ENCODE peak calls at places on chromosomes 13 and 19, in eight cellular contexts. V, M, W, A, K, Z, C and Q are unnamed samples.
A peak's percentile ranks its signal among the peaks of the same experiment; 100 is the strongest.

GRCh38 chr19:6214881-6215541 is 64.8 kb downstream of the MLLT1 start:
- DNase-seq in K (no peak), A (no peak), M (no peak), V (no peak), Z (no peak), C (no peak), W (no peak), Q (peak; percentile 60)

GRCh38 chr19:54305141-54305540 is 7.8 kb downstream of the LILRA5 start:
- DNase-seq in Z (no peak), W (no peak), K (no peak), C (no peak), A (no peak), V (no peak), M (no peak), Q (no peak)

GRCh38 chr19:55080915-55081772 is 5.5 kb downstream of the EPS8L1 start:
- DNase-seq in A (peak; percentile 83), W (peak; percentile 94), M (peak; percentile 53), V (peak; percentile 75), K (no peak), Z (peak; percentile 64), C (no peak), Q (peak; percentile 67)

GRCh38 chr19:4622695-4623421 is 16.5 kb upstream of the TNFAIP8L1 start:
- DNase-seq in W (no peak), V (no peak), C (no peak), K (no peak), A (no peak), M (no peak), Z (no peak), Q (no peak)

GRCh38 chr19:1624458-1624857 is 19.2 kb upstream of the UQCR11 start:
- DNase-seq in A (peak; percentile 54), V (peak; percentile 60), C (no peak), W (peak; percentile 56), M (no peak), K (no peak), Z (no peak), Q (peak; percentile 79)

GRCh38 chr19:16893686-16893990 is 4.8 kb downstream of the F2RL3 start:
- DNase-seq in A (no peak), M (no peak), W (peak; percentile 73), V (no peak), K (no peak), Z (no peak), C (no peak), Q (no peak)

GRCh38 chr13:30257433-30258099 is 49.8 kb downstream of the KATNAL1 start:
- DNase-seq in K (no peak), C (no peak), V (peak; percentile 6), A (no peak), Z (no peak), W (peak; percentile 27), M (no peak), Q (no peak)

GRCh38 chr19:49638360-49638759 is 1.6 kb downstream of the RRAS start:
- DNase-seq in M (no peak), K (no peak), V (peak; percentile 44), C (no peak), Z (no peak), A (no peak), W (no peak), Q (peak; percentile 23)

GRCh38 chr19:29662604-29663404 is 2.5 kb upstream of the PLEKHF1 start:
- DNase-seq in V (peak; percentile 94), K (no peak), W (no peak), C (peak; percentile 85), M (no peak), Z (peak; percentile 9), A (no peak), Q (peak; percentile 86)

GRCh38 chr13:75587679-75588078 is 38.1 kb downstream of the UCHL3 start:
- DNase-seq in W (no peak), Z (no peak), M (no peak), K (no peak), A (no peak), V (no peak), C (no peak), Q (peak; percentile 7)

GRCh38 chr13:27053235-27053884 is 118.3 kb downstream of the USP12 start:
- DNase-seq in Z (no peak), W (no peak), V (no peak), C (no peak), K (no peak), M (no peak), A (no peak), Q (no peak)

GRCh38 chr13:40961224-40961623 is 57.9 kb downstream of the ELF1 start:
- DNase-seq in K (no peak), V (no peak), Z (no peak), M (no peak), C (no peak), W (peak; percentile 26), A (no peak), Q (no peak)

GRCh38 chr19:42272535-42272897 is 3.5 kb downstream of the CIC start:
- DNase-seq in M (no peak), Z (no peak), K (no peak), C (no peak), V (no peak), W (no peak), A (no peak), Q (no peak)

GRCh38 chr19:36771275-36772231 is 1.1 kb downstream of the ZNF850 start:
- DNase-seq in V (peak; percentile 64), M (no peak), W (peak; percentile 55), Z (peak; percentile 32), A (no peak), C (peak; percentile 58), K (no peak), Q (peak; percentile 92)

GRCh38 chr13:30038884-30039283 is 188.5 kb upstream of the UBL3 start:
- DNase-seq in K (no peak), Z (no peak), A (no peak), V (peak; percentile 44), M (no peak), W (no peak), C (no peak), Q (no peak)

GRCh38 chr19:35777961-35778360 is 2.6 kb downstream of the ARHGAP33 start:
- DNase-seq in W (no peak), V (no peak), K (no peak), M (no peak), Z (no peak), C (no peak), A (no peak), Q (no peak)

GRCh38 chr13:112942689-112943308 is 26.2 kb upstream of the MCF2L start:
- DNase-seq in K (peak; percentile 93), Z (peak; percentile 100), C (peak; percentile 76), M (peak; percentile 83), A (peak; percentile 98), V (peak; percentile 96), W (peak; percentile 88), Q (peak; percentile 99)

GRCh38 chr13:110034031-110034430 is 247.6 kb upstream of the IRS2 start:
- DNase-seq in K (no peak), V (no peak), W (no peak), A (no peak), C (no peak), M (no peak), Z (no peak), Q (peak; percentile 32)

GRCh38 chr19:4970558-4971423 is 1.9 kb downstream of the KDM4B start:
- DNase-seq in Z (no peak), M (no peak), K (peak; percentile 12), C (no peak), W (no peak), V (peak; percentile 27), A (no peak), Q (peak; percentile 44)

GRCh38 chr19:4859697-4860096 is 7.8 kb downstream of the PLIN3 start:
- DNase-seq in W (no peak), V (no peak), A (no peak), Z (no peak), M (no peak), C (no peak), K (no peak), Q (no peak)

GRCh38 chr13:45393941-45394570 is 24.1 kb downstream of the SLC25A30 start:
- DNase-seq in M (no peak), W (peak; percentile 34), V (peak; percentile 74), C (no peak), K (peak; percentile 35), Z (no peak), A (peak; percentile 18), Q (peak; percentile 52)

GRCh38 chr13:103803349-103803748 is 737.1 kb upstream of the SLC10A2 start:
- DNase-seq in V (no peak), M (no peak), A (no peak), Z (no peak), K (no peak), W (no peak), C (no peak), Q (no peak)

GRCh38 chr13:106772202-106772601 is 204.3 kb upstream of the ARGLU1 start:
- DNase-seq in W (no peak), V (no peak), Z (no peak), C (no peak), M (no peak), A (no peak), K (no peak), Q (no peak)

GRCh38 chr19:48364564-48365363 is 597 bp downstream of the SYNGR4 start:
- DNase-seq in Z (no peak), V (no peak), M (no peak), C (no peak), W (no peak), A (no peak), K (no peak), Q (no peak)

GRCh38 chr13:94169783-94170513 is 309.5 kb downstream of the DCT start:
- DNase-seq in W (no peak), C (no peak), Z (no peak), V (peak; percentile 23), M (no peak), K (no peak), A (no peak), Q (no peak)

GRCh38 chr13:109840201-109840892 is 54.0 kb upstream of the IRS2 start:
- DNase-seq in W (no peak), K (peak; percentile 42), V (peak; percentile 83), Z (no peak), C (no peak), A (peak; percentile 6), M (no peak), Q (peak; percentile 36)

GRCh38 chr13:112060899-112061366 is 6.0 kb upstream of the SOX1 start:
- DNase-seq in A (no peak), M (no peak), C (no peak), K (no peak), W (no peak), Z (no peak), V (no peak), Q (no peak)

GRCh38 chr13:96052655-96053002 is 572 bp downstream of the UGGT2 start:
- DNase-seq in W (no peak), C (peak; percentile 20), A (no peak), K (peak; percentile 33), Z (no peak), V (peak; percentile 54), M (no peak), Q (peak; percentile 3)